ENCODE peak calls at places on chromosome 6, in nine cellular contexts. C, K, B, S, Z, D, Y, P and V are unnamed samples. For H3K4me1, the result is how much of the 10 kb centered on the place peaks cover.

GRCh38 chr6:79334674-79335073 is 100.2 kb upstream of the HMGN3 start:
- ATAC-seq in C (no peak), K (no peak), B (peak), S (no peak), Z (no peak), D (no peak), Y (no peak), P (no peak), V (no peak)

GRCh38 chr6:79928478-79928998 is 18.8 kb downstream of the ELOVL4 start:
- ATAC-seq in C (no peak), K (no peak), B (no peak), S (no peak), Z (no peak), D (no peak), Y (no peak), P (peak), V (no peak)

GRCh38 chr6:127475135-127475822 is 16.1 kb upstream of the KIAA0408 start:
- ATAC-seq in C (no peak), K (no peak), B (no peak), S (no peak), Z (no peak), D (no peak), Y (peak), P (no peak), V (no peak)

GRCh38 chr6:109891924-109892323 is 86.2 kb upstream of the GPR6 start:
- ATAC-seq in C (no peak), K (peak), B (peak), S (no peak), Z (no peak), D (no peak), Y (peak), P (no peak), V (peak)

GRCh38 chr6:129568015-129568414 is 142.0 kb downstream of the ARHGAP18 start:
- ATAC-seq in C (no peak), K (no peak), B (no peak), S (no peak), Z (no peak), D (no peak), Y (no peak), P (peak), V (no peak)

GRCh38 chr6:11710221-11710836 is 68.3 kb downstream of the ADTRP start:
- ATAC-seq in C (no peak), K (no peak), B (no peak), S (no peak), Z (no peak), D (no peak), Y (no peak), P (no peak), V (no peak)

GRCh38 chr6:151610336-151610735 is 116.5 kb downstream of the CCDC170 start:
- ATAC-seq in C (no peak), K (no peak), B (no peak), S (no peak), Z (no peak), D (no peak), Y (no peak), P (no peak), V (no peak)

GRCh38 chr6:159056941-159057340 is 12.2 kb upstream of the TAGAP start:
- ATAC-seq in C (no peak), K (no peak), B (no peak), S (no peak), Z (no peak), D (no peak), Y (no peak), P (no peak), V (no peak)

GRCh38 chr6:135088818-135089809 is 34.5 kb upstream of the HBS1L start:
- ATAC-seq in C (no peak), K (peak), B (peak), S (peak), Z (no peak), D (no peak), Y (peak), P (peak), V (no peak)

GRCh38 chr6:90219168-90219985 is 77.3 kb downstream of the BACH2 start:
- ATAC-seq in C (peak), K (peak), B (peak), S (no peak), Z (peak), D (peak), Y (peak), P (no peak), V (peak)

GRCh38 chr6:106287215-106287614 is 38.3 kb downstream of the ATG5 start:
- ATAC-seq in C (no peak), K (no peak), B (no peak), S (no peak), Z (no peak), D (no peak), Y (no peak), P (no peak), V (no peak)

GRCh38 chr6:17470953-17471335 is 77.5 kb downstream of the CAP2 start:
- ATAC-seq in C (no peak), K (peak), B (peak), S (no peak), Z (peak), D (no peak), Y (peak), P (no peak), V (peak)

GRCh38 chr6:38264605-38265004 is 375.1 kb downstream of the BTBD9 start:
- ATAC-seq in C (peak), K (peak), B (peak), S (peak), Z (peak), D (no peak), Y (no peak), P (peak), V (no peak)

GRCh38 chr6:54619102-54619501 is 227.5 kb upstream of the FAM83B start:
- ATAC-seq in C (no peak), K (no peak), B (no peak), S (no peak), Z (no peak), D (no peak), Y (no peak), P (no peak), V (no peak)

GRCh38 chr6:147448212-147448611 is 60.3 kb upstream of the SAMD5 start:
- ATAC-seq in C (no peak), K (no peak), B (peak), S (peak), Z (no peak), D (no peak), Y (peak), P (no peak), V (no peak)

GRCh38 chr6:128073389-128073788 is 172.5 kb upstream of the THEMIS start:
- ATAC-seq in C (no peak), K (no peak), B (no peak), S (no peak), Z (no peak), D (no peak), Y (no peak), P (no peak), V (no peak)

GRCh38 chr6:90202156-90202555 is 94.5 kb downstream of the BACH2 start:
- ATAC-seq in C (no peak), K (no peak), B (no peak), S (no peak), Z (no peak), D (no peak), Y (no peak), P (no peak), V (no peak)

GRCh38 chr6:75275067-75275466 is 9.5 kb downstream of the TMEM30A start:
- ATAC-seq in C (peak), K (no peak), B (peak), S (no peak), Z (peak), D (no peak), Y (no peak), P (no peak), V (no peak)

GRCh38 chr6:106973841-106974336 is 640 bp downstream of the CD24 start:
- ATAC-seq in C (peak), K (peak), B (peak), S (no peak), Z (peak), D (peak), Y (peak), P (peak), V (no peak)

GRCh38 chr6:49557177-49557576 is 6.7 kb downstream of the C6orf141 start:
- ATAC-seq in C (no peak), K (peak), B (peak), S (no peak), Z (no peak), D (no peak), Y (peak), P (no peak), V (no peak)

GRCh38 chr6:44022296-44022661 is 105.0 kb downstream of the MRPL14 start:
- ATAC-seq in C (peak), K (peak), B (peak), S (peak), Z (no peak), D (no peak), Y (peak), P (no peak), V (peak)

GRCh38 chr6:81786159-81786558 is 33.7 kb upstream of the TENT5A start:
- ATAC-seq in C (no peak), K (no peak), B (no peak), S (no peak), Z (no peak), D (no peak), Y (no peak), P (no peak), V (no peak)

GRCh38 chr6:139257821-139258398 is 33.9 kb downstream of the TXLNB start:
- ATAC-seq in C (no peak), K (no peak), B (no peak), S (peak), Z (no peak), D (no peak), Y (no peak), P (peak), V (no peak)

GRCh38 chr6:33761581-33761921 is 14.8 kb upstream of the IP6K3 start:
- ATAC-seq in C (peak), K (no peak), B (no peak), S (no peak), Z (peak), D (no peak), Y (no peak), P (peak), V (no peak)

GRCh38 chr6:146876271-146877151 is 277.7 kb downstream of the ADGB start:
- ATAC-seq in C (no peak), K (peak), B (peak), S (peak), Z (no peak), D (no peak), Y (peak), P (no peak), V (no peak)

GRCh38 chr6:692858-693736 is at the start of gene EXOC2:
- ATAC-seq in C (peak), K (peak), B (peak), S (peak), Z (peak), D (peak), Y (peak), P (peak), V (peak)

GRCh38 chr6:45502446-45502845 is 124.7 kb upstream of the SUPT3H start:
- ATAC-seq in C (no peak), K (no peak), B (no peak), S (no peak), Z (no peak), D (no peak), Y (no peak), P (no peak), V (no peak)

GRCh38 chr6:15147827-15148226 is 98.0 kb upstream of the JARID2 start:
- ATAC-seq in C (no peak), K (no peak), B (no peak), S (no peak), Z (no peak), D (no peak), Y (no peak), P (peak), V (no peak)
- H3K27ac ChIP-seq in C (no peak), K (no peak), B (no peak), S (no peak), Z (peak), D (no peak), Y (no peak), P (no peak), V (no peak)

GRCh38 chr6:31541658-31542521 is at the start of gene DDX39B:
- ATAC-seq in C (peak), K (peak), B (peak), S (peak), Z (peak), D (peak), Y (peak), P (peak), V (peak)
- TF ChIP-seq CTCF in C (no peak), K (no peak), B (no peak), S (no peak), Z (no peak), D (peak), Y (no peak), P (peak), V (no peak)

GRCh38 chr6:41570270-41570615 is 24.1 kb downstream of the FOXP4 start:
- ATAC-seq in C (no peak), K (no peak), B (no peak), S (no peak), Z (no peak), D (no peak), Y (no peak), P (no peak), V (no peak)

GRCh38 chr6:41572613-41573012 is 26.4 kb downstream of the FOXP4 start:
- ATAC-seq in C (no peak), K (no peak), B (no peak), S (no peak), Z (no peak), D (no peak), Y (no peak), P (no peak), V (no peak)

GRCh38 chr6:41568585-41569384 is 22.6 kb downstream of the FOXP4 start:
- ATAC-seq in C (no peak), K (peak), B (peak), S (no peak), Z (no peak), D (peak), Y (peak), P (peak), V (no peak)

GRCh38 chr6:41573268-41573667 is 27.1 kb downstream of the FOXP4 start:
- ATAC-seq in C (no peak), K (no peak), B (no peak), S (no peak), Z (no peak), D (no peak), Y (no peak), P (no peak), V (no peak)

DNA sequence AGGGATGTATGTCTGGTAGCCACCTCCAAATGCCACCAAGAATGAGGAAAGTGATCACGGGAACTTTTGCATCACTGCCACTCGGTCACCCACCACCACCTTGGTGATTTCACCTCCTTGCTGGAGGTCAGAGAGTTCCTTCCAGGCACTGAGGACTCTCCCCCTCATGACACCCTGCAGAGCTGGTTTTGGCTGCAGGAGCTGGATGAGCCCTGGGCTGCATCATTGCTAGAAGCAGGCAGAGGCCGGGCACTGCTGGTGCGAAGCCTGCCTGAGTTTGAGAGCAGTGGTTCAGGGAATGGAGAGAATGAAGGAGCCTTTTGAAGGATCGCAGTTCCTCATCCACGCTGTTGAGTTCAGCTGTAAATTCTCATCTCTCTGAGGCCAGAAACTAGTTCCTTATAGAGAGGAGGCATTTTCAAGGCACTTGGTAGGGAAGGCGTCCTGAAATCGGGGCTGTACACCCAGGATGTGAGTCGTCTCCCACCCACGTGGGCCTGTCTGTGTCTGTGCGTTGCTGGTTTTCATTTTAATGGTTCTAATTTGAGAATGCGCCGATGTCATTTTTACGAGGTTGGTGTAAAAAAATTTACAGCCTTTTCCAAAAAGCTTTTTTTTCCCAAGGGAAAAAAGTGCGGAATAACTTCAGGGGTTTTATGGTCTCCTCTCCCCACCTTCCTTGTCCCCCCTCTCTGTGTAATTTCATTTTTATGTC is 25.0 kb downstream of the FOXP4 start:
- ATAC-seq in C (no peak), K (no peak), B (no peak), S (no peak), Z (no peak), D (no peak), Y (no peak), P (no peak), V (no peak)
- H3K4me1 ChIP-seq in C (under half), K (under half), B (under half), S (under half), Z (under half), D (half or more), Y (under half), P (half or more), V (under half)

DNA sequence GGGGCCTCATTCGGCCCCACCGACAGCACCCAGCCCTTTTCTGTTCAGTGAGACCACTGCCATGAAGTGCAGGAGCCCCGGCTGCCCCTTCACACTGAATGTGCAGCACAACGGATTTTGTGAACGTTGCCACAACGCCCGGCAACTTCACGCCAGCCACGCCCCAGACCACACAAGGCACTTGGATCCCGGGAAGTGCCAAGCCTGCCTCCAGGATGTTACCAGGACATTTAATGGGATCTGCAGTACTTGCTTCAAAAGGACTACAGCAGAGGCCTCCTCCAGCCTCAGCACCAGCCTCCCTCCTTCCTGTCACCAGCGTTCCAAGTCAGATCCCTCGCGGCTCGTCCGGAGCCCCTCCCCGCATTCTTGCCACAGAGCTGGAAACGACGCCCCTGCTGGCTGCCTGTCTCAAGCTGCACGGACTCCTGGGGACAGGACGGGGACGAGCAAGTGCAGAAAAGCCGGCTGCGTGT is 11.8 kb downstream of the TNFAIP3 start:
- ATAC-seq in C (no peak), K (no peak), B (no peak), S (no peak), Z (no peak), D (no peak), Y (peak), P (peak), V (peak)
- H3K27ac ChIP-seq in C (no peak), K (peak), B (peak), S (peak), Z (no peak), D (no peak), Y (peak), P (no peak), V (no peak)

GRCh38 chr6:26390504-26390903 is 7.6 kb downstream of the BTN2A2 start:
- ATAC-seq in C (no peak), K (no peak), B (no peak), S (no peak), Z (no peak), D (no peak), Y (no peak), P (no peak), V (no peak)

GRCh38 chr6:26388441-26388840 is 5.5 kb downstream of the BTN2A2 start:
- ATAC-seq in C (peak), K (no peak), B (no peak), S (no peak), Z (no peak), D (no peak), Y (no peak), P (peak), V (no peak)

GRCh38 chr6:26388014-26388413 is 5.1 kb downstream of the BTN2A2 start:
- ATAC-seq in C (no peak), K (no peak), B (no peak), S (no peak), Z (no peak), D (no peak), Y (no peak), P (peak), V (no peak)

GRCh38 chr6:26387565-26387964 is 4.7 kb downstream of the BTN2A2 start:
- ATAC-seq in C (no peak), K (no peak), B (no peak), S (no peak), Z (no peak), D (no peak), Y (no peak), P (no peak), V (no peak)

DNA sequence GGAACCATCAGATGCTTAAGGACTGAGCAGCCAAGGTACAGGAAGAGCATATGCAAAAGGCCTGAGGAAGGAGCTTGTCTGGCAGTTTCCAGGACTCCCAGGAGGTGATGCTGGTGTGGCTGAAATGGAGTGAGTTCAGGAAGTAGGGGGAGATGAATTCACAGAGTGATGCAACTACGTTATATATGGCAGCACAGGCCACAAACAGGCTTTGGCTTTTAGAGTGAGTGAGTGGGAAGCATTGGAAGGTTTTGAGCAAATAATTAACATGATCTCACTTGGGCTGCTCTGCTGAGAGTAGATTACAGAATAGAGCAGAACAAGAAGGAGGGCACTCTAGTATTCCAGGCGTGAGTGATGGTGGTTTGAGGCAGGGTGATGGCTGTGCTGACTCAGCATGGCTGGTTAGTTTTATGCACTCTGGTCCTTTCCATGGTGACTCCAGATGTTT is 6.5 kb downstream of the BTN2A2 start:
- ATAC-seq in C (no peak), K (no peak), B (no peak), S (no peak), Z (no peak), D (no peak), Y (no peak), P (no peak), V (no peak)
- TF ChIP-seq CTCF in C (no peak), K (no peak), B (no peak), S (no peak), Z (no peak), D (no peak), Y (no peak), P (no peak), V (no peak)

GRCh38 chr6:52545844-52546119 is 31.1 kb downstream of the TRAM2 start:
- ATAC-seq in C (no peak), K (no peak), B (no peak), S (no peak), Z (no peak), D (no peak), Y (no peak), P (no peak), V (no peak)
- H3K4me1 ChIP-seq in C (half or more), K (half or more), B (under half), S (under half), Z (half or more), D (half or more), Y (under half), P (half or more), V (half or more)

DNA sequence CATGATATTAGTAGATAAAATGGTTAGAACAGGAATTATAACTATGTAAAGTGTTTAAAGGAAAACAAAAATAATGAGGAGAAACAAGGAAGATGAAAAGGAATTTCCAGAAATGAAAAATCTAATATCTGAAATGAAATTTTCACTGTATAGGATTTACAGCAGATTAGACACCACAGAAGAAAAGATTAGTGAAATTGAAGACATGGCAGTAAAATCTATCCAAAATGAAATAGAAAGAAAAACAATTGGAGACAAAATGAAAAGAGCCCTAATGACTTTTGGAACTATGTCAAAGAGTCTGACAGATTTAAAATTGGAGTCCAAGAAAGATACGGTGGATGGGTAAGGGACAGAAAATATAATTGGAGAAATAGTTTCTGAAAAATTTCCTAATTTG is 174.2 kb downstream of the AKAP7 start:
- ATAC-seq in C (no peak), K (no peak), B (no peak), S (no peak), Z (no peak), D (no peak), Y (no peak), P (no peak), V (no peak)
- H3K27ac ChIP-seq in C (no peak), K (no peak), B (no peak), S (no peak), Z (no peak), D (no peak), Y (no peak), P (no peak), V (no peak)

DNA sequence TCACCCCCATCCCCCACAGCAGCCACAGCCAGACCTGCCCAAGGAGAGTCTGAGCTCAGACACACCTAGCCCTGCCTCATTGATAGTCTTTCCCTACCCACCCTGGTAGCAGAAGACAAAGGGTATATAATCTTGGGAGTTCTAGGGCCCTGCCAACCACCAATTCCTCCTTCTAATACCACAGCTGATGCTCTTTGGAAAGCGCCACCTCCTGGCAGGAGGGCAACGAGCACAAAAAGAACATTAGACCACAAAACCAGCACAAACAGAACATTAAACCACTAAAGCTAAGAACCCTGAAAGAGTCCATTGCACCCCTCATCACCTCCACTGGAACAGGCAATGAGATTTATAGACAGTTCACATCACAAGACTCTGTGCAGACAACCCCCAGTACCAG is 195.8 kb upstream of the FUT9 start:
- ATAC-seq in C (no peak), K (no peak), B (no peak), S (peak), Z (no peak), D (no peak), Y (no peak), P (no peak), V (no peak)
- TF ChIP-seq CTCF in C (peak), K (no peak), B (no peak), S (peak), Z (no peak), D (no peak), Y (no peak), P (peak), V (no peak)